ENCODE peak calls at places on chromosomes 16 and 17, in four cellular contexts. V, O, F and G are unnamed samples.

GRCh38 chr16:17313085-17313611 is 157.6 kb downstream of the XYLT1 start:
- DNase-seq in V (no peak), O (no peak), F (peak; percentile 37), G (peak; percentile 74)

GRCh38 chr17:66098040-66098439 is 93.9 kb downstream of the CEP112 start:
- DNase-seq in V (no peak), O (no peak), F (no peak), G (no peak)

GRCh38 chr17:73863761-73864535 is 219.7 kb upstream of the SDK2 start:
- DNase-seq in V (no peak), O (no peak), F (no peak), G (no peak)

GRCh38 chr16:50509521-50510341 is 38.5 kb upstream of the NKD1 start:
- DNase-seq in V (no peak), O (no peak), F (no peak), G (no peak)

GRCh38 chr17:77354721-77355455 is 214.1 kb downstream of the SEC14L1 start:
- DNase-seq in V (no peak), O (no peak), F (peak; percentile 84), G (peak; percentile 84)

GRCh38 chr17:6670571-6670970 is 19.0 kb downstream of the C17orf100 start:
- DNase-seq in V (no peak), O (no peak), F (no peak), G (no peak)

GRCh38 chr16:11260596-11260966 is 4.6 kb upstream of the SOCS1 start:
- DNase-seq in V (no peak), O (no peak), F (no peak), G (no peak)

GRCh38 chr17:32588135-32588534 is 101.3 kb downstream of the CDK5R1 start:
- DNase-seq in V (no peak), O (no peak), F (no peak), G (no peak)

GRCh38 chr17:60679287-60679686 is 1.6 kb downstream of the BCAS3 start:
- DNase-seq in V (no peak), O (no peak), F (no peak), G (no peak)